ENCODE peak calls at places on chromosomes 16 and 17, in four cellular contexts. L is PC-9; P is NCI-H524; W is stimulated activated CD8-positive, alpha-beta memory T cell treated with anti-CD3 and anti-CD28 coated beads, Interleukin-12 subunit alpha, Interleukin-12 subunit beta, amount 100 ng/mL, for 4 hours. C is an unnamed sample.

GRCh38 chr16:87317766-87318121 is 552 bp upstream of the C16orf95 start:
- DNase-seq in L (no peak), P (no peak), W (no peak), C (no peak)

GRCh38 chr17:46020023-46020735 is 21.1 kb downstream of the STH start:
- DNase-seq in L (no peak), P (no peak), W (peak; percentile 32), C (no peak)

GRCh38 chr17:17990282-17990681 is 17.6 kb downstream of the DRC3 start:
- DNase-seq in L (peak; percentile 88), P (no peak), W (no peak), C (no peak)

GRCh38 chr17:68182940-68183551 is 64.8 kb upstream of the AMZ2 start:
- DNase-seq in L (peak; percentile 26), P (no peak), W (peak; percentile 48), C (no peak)

GRCh38 chr16:81511371-81511770 is 66.8 kb downstream of the CMIP start:
- DNase-seq in L (no peak), P (no peak), W (no peak), C (no peak)

GRCh38 chr17:82674656-82675475 is 23.6 kb downstream of the RAB40B start:
- DNase-seq in L (no peak), P (no peak), W (no peak), C (no peak)

GRCh38 chr17:53253956-53254597 is 568.6 kb upstream of the KIF2B start:
- DNase-seq in L (no peak), P (no peak), W (no peak), C (no peak)

GRCh38 chr17:77287432-77288068 is 146.8 kb downstream of the SEC14L1 start:
- DNase-seq in L (peak; percentile 81), P (peak; percentile 39), W (no peak), C (no peak)

GRCh38 chr16:86865866-86866675 is 287.7 kb downstream of the FOXL1 start:
- DNase-seq in L (no peak), P (no peak), W (no peak), C (no peak)

GRCh38 chr16:55526448-55526847 is 17.6 kb downstream of the LPCAT2 start:
- DNase-seq in L (no peak), P (no peak), W (no peak), C (no peak)

GRCh38 chr17:17422641-17423040 is 54.2 kb upstream of the MED9 start:
- DNase-seq in L (no peak), P (no peak), W (no peak), C (no peak)

GRCh38 chr16:22353188-22353919 is 21.1 kb downstream of the CDR2 start:
- DNase-seq in L (peak; percentile 21), P (no peak), W (no peak), C (no peak)

GRCh38 chr16:55021595-55022475 is 91.2 kb downstream of the IRX5 start:
- DNase-seq in L (no peak), P (peak; percentile 45), W (no peak), C (no peak)

GRCh38 chr17:79045830-79046500 is 22.0 kb downstream of the C1QTNF1 start:
- DNase-seq in L (peak; percentile 75), P (peak; percentile 81), W (peak; percentile 25), C (peak; percentile 50)

GRCh38 chr17:60079401-60079861 is 710 bp upstream of the HEATR6 start:
- DNase-seq in L (no peak), P (peak; percentile 34), W (no peak), C (peak; percentile 15)

GRCh38 chr17:797236-797635 is 15.1 kb downstream of the MRM3 start:
- DNase-seq in L (no peak), P (no peak), W (no peak), C (no peak)

GRCh38 chr17:14321980-14322776 is 21.3 kb downstream of the HS3ST3B1 start:
- DNase-seq in L (no peak), P (no peak), W (no peak), C (no peak)

GRCh38 chr17:57213180-57213825 is 43.0 kb upstream of the MSI2 start:
- DNase-seq in L (no peak), P (no peak), W (no peak), C (no peak)

GRCh38 chr17:39533891-39534290 is 72.6 kb downstream of the CDK12 start:
- DNase-seq in L (no peak), P (no peak), W (no peak), C (no peak)

GRCh38 chr17:44220211-44221071 is 966 bp upstream of the UBTF start:
- DNase-seq in L (peak; percentile 26), P (no peak), W (peak; percentile 41), C (peak; percentile 59)

GRCh38 chr17:41705271-41705991 is 6.7 kb upstream of the GAST start:
- DNase-seq in L (no peak), P (no peak), W (no peak), C (no peak)

GRCh38 chr16:62872339-62872738 is 836.1 kb upstream of the CDH8 start:
- DNase-seq in L (no peak), P (no peak), W (no peak), C (no peak)

GRCh38 chr16:83974475-83974874 is 6.4 kb downstream of the NECAB2 start:
- DNase-seq in L (no peak), P (peak; percentile 36), W (no peak), C (no peak)

GRCh38 chr17:75899767-75900468 is 3.2 kb upstream of the TRIM65 start:
- DNase-seq in L (no peak), P (no peak), W (no peak), C (no peak)

GRCh38 chr16:66776457-66776856 is 24.9 kb downstream of the TERB1 start:
- DNase-seq in L (no peak), P (no peak), W (no peak), C (no peak)

GRCh38 chr16:22092143-22092933 is at the start of gene VWA3A:
- DNase-seq in L (peak; percentile 76), P (no peak), W (no peak), C (no peak)

GRCh38 chr16:69523571-69523970 is 42.2 kb upstream of the NFAT5 start:
- DNase-seq in L (no peak), P (no peak), W (no peak), C (no peak)

GRCh38 chr17:49582789-49583188 is 7.1 kb downstream of the NXPH3 start:
- DNase-seq in L (no peak), P (peak; percentile 27), W (no peak), C (no peak)

GRCh38 chr16:80599466-80599865 is 58.7 kb downstream of the DYNLRB2 start:
- DNase-seq in L (no peak), P (no peak), W (no peak), C (no peak)

GRCh38 chr17:82031303-82031884 is at the start of gene RAC3:
- DNase-seq in L (peak; percentile 39), P (no peak), W (no peak), C (no peak)

GRCh38 chr17:77894126-77894956 is 64.2 kb upstream of the TNRC6C start:
- DNase-seq in L (no peak), P (no peak), W (no peak), C (no peak)

GRCh38 chr16:88576307-88576706 is 6.1 kb downstream of the ZC3H18 start:
- DNase-seq in L (no peak), P (no peak), W (no peak), C (no peak)

GRCh38 chr16:69017036-69017783 is 88.2 kb upstream of the HAS3 start:
- DNase-seq in L (no peak), P (no peak), W (no peak), C (no peak)

GRCh38 chr17:68512967-68513474 is 791 bp downstream of the PRKAR1A start:
- DNase-seq in L (no peak), P (peak; percentile 30), W (no peak), C (no peak)

GRCh38 chr16:2194852-2195315 is 1.5 kb downstream of the CASKIN1 start:
- DNase-seq in L (peak; percentile 59), P (peak; percentile 48), W (no peak), C (peak; percentile 27)

GRCh38 chr16:86314402-86315025 is 195.8 kb upstream of the FOXF1 start:
- DNase-seq in L (no peak), P (no peak), W (no peak), C (no peak)

GRCh38 chr16:27475561-27475960 is 73.6 kb downstream of the IL21R start:
- DNase-seq in L (no peak), P (no peak), W (no peak), C (no peak)

GRCh38 chr16:24309222-24309905 is 53.2 kb downstream of the CACNG3 start:
- DNase-seq in L (peak; percentile 36), P (no peak), W (no peak), C (no peak)

GRCh38 chr16:50733468-50733867 is 8.4 kb upstream of the CYLD start:
- DNase-seq in L (no peak), P (no peak), W (no peak), C (no peak)

C was measured in NCI-H446.